ENCODE peak calls at places on chromosomes 12 and 14, in seven cellular contexts. Y is mesenchymal stem cell, S is IMR-90, V is H9, L is mesendoderm, N is neuronal stem cell, P is H1. E is an unnamed sample.

GRCh38 chr12:34287986-34288962 is 266.0 kb downstream of the ALG10 start:
- DNase-seq in Y (no peak), S (no peak), V (peak), L (no peak), N (no peak), P (no peak), E (no peak)

GRCh38 chr12:96751626-96752025 is 155.4 kb upstream of the NEDD1 start:
- DNase-seq in Y (no peak), S (no peak), V (no peak), L (no peak), N (no peak), P (no peak), E (no peak)

GRCh38 chr12:83389237-83389996 is 702.7 kb downstream of the TMTC2 start:
- DNase-seq in Y (no peak), S (no peak), V (peak), L (peak), N (peak), P (peak), E (peak)

GRCh38 chr14:74848768-74849167 is 27.2 kb downstream of the PROX2 start:
- DNase-seq in Y (no peak), S (no peak), V (no peak), L (no peak), N (no peak), P (no peak), E (peak)

GRCh38 chr12:89179983-89180382 is 172.3 kb downstream of the DUSP6 start:
- DNase-seq in Y (peak), S (peak), V (no peak), L (no peak), N (no peak), P (no peak), E (peak)

GRCh38 chr14:105064721-105065143 is 498 bp downstream of the GPR132 start:
- DNase-seq in Y (peak), S (peak), V (peak), L (no peak), N (no peak), P (no peak), E (no peak)

GRCh38 chr12:3316776-3317480 is 174.1 kb upstream of the PRMT8 start:
- DNase-seq in Y (no peak), S (no peak), V (no peak), L (no peak), N (no peak), P (no peak), E (no peak)

GRCh38 chr12:2450553-2450952 is 344.2 kb upstream of the FKBP4 start:
- DNase-seq in Y (no peak), S (no peak), V (no peak), L (no peak), N (no peak), P (no peak), E (no peak)

GRCh38 chr12:45794422-45794821 is 64.9 kb downstream of the ARID2 start:
- DNase-seq in Y (no peak), S (no peak), V (no peak), L (peak), N (no peak), P (no peak), E (no peak)

GRCh38 chr12:117069926-117070900 is 29.0 kb downstream of the TESC start:
- DNase-seq in Y (no peak), S (no peak), V (peak), L (peak), N (no peak), P (no peak), E (no peak)

GRCh38 chr12:78470354-78471195 is 394.0 kb upstream of the SYT1 start:
- DNase-seq in Y (peak), S (peak), V (peak), L (peak), N (peak), P (no peak), E (peak)

GRCh38 chr14:81276699-81277069 is 55.9 kb upstream of the GTF2A1 start:
- DNase-seq in Y (no peak), S (no peak), V (no peak), L (no peak), N (no peak), P (no peak), E (no peak)

GRCh38 chr12:132840536-132840935 is 11.9 kb upstream of the GOLGA3 start:
- DNase-seq in Y (no peak), S (no peak), V (no peak), L (no peak), N (no peak), P (no peak), E (no peak)

GRCh38 chr12:3250576-3250975 is 173.4 kb downstream of the TSPAN9 start:
- DNase-seq in Y (no peak), S (no peak), V (no peak), L (no peak), N (no peak), P (no peak), E (no peak)

GRCh38 chr12:96195845-96196451 is 1.8 kb downstream of the ELK3 start:
- DNase-seq in Y (peak), S (peak), V (peak), L (peak), N (no peak), P (no peak), E (no peak)

GRCh38 chr12:66964629-66965028 is 285.8 kb upstream of the GRIP1 start:
- DNase-seq in Y (peak), S (no peak), V (no peak), L (no peak), N (no peak), P (no peak), E (peak)

GRCh38 chr12:55931780-55932545 is 1.0 kb downstream of the DGKA start:
- DNase-seq in Y (peak), S (peak), V (peak), L (peak), N (no peak), P (no peak), E (no peak)

GRCh38 chr12:21371050-21371449 is 1.7 kb upstream of the IAPP start:
- DNase-seq in Y (no peak), S (no peak), V (no peak), L (no peak), N (no peak), P (no peak), E (no peak)

GRCh38 chr14:33693237-33693636 is 257.6 kb downstream of the EGLN3 start:
- DNase-seq in Y (peak), S (no peak), V (no peak), L (no peak), N (no peak), P (no peak), E (no peak)

GRCh38 chr14:95562892-95563685 is 28.2 kb downstream of the GLRX5 start:
- DNase-seq in Y (peak), S (peak), V (no peak), L (no peak), N (no peak), P (no peak), E (no peak)

GRCh38 chr12:92369643-92370042 is 224.0 kb upstream of the BTG1 start:
- DNase-seq in Y (no peak), S (no peak), V (no peak), L (no peak), N (no peak), P (no peak), E (no peak)

GRCh38 chr14:58866386-58866785 is 228.6 kb downstream of the DACT1 start:
- DNase-seq in Y (no peak), S (no peak), V (no peak), L (peak), N (no peak), P (no peak), E (peak)

GRCh38 chr12:15322164-15323054 is at the start of gene PTPRO:
- DNase-seq in Y (no peak), S (no peak), V (peak), L (peak), N (peak), P (peak), E (no peak)

GRCh38 chr14:103073876-103074698 is 9.9 kb upstream of the LBHD2 start:
- DNase-seq in Y (no peak), S (no peak), V (no peak), L (no peak), N (no peak), P (no peak), E (peak)

GRCh38 chr12:98419101-98419794 is 96.1 kb upstream of the TMPO start:
- DNase-seq in Y (no peak), S (no peak), V (no peak), L (no peak), N (no peak), P (no peak), E (no peak)

GRCh38 chr12:122669397-122670070 is 33.6 kb downstream of the HCAR2 start:
- DNase-seq in Y (peak), S (peak), V (no peak), L (no peak), N (no peak), P (no peak), E (peak)

GRCh38 chr14:74621556-74621955 is 9.5 kb upstream of the LTBP2 start:
- DNase-seq in Y (no peak), S (no peak), V (no peak), L (peak), N (no peak), P (no peak), E (no peak)

GRCh38 chr12:15546102-15546701 is 223.9 kb downstream of the PTPRO start:
- DNase-seq in Y (no peak), S (no peak), V (no peak), L (no peak), N (no peak), P (no peak), E (no peak)

GRCh38 chr14:99818503-99819036 is 25.4 kb downstream of the EML1 start:
- DNase-seq in Y (no peak), S (peak), V (no peak), L (no peak), N (no peak), P (no peak), E (no peak)

GRCh38 chr14:104601786-104602185 is 2.8 kb downstream of the TMEM179 start:
- DNase-seq in Y (no peak), S (peak), V (no peak), L (no peak), N (no peak), P (no peak), E (no peak)

GRCh38 chr12:70576341-70577282 is 60.6 kb downstream of the PTPRB start:
- DNase-seq in Y (peak), S (peak), V (no peak), L (peak), N (peak), P (no peak), E (peak)

GRCh38 chr12:79686171-79686570 is 4.6 kb downstream of the PAWR start:
- DNase-seq in Y (no peak), S (no peak), V (no peak), L (no peak), N (no peak), P (no peak), E (no peak)

GRCh38 chr12:4114986-4115385 is 158.6 kb upstream of the CCND2 start:
- DNase-seq in Y (no peak), S (no peak), V (peak), L (peak), N (no peak), P (no peak), E (no peak)

GRCh38 chr14:55136868-55137785 is 8.1 kb downstream of the LGALS3 start:
- DNase-seq in Y (no peak), S (peak), V (no peak), L (no peak), N (no peak), P (no peak), E (no peak)

DNA sequence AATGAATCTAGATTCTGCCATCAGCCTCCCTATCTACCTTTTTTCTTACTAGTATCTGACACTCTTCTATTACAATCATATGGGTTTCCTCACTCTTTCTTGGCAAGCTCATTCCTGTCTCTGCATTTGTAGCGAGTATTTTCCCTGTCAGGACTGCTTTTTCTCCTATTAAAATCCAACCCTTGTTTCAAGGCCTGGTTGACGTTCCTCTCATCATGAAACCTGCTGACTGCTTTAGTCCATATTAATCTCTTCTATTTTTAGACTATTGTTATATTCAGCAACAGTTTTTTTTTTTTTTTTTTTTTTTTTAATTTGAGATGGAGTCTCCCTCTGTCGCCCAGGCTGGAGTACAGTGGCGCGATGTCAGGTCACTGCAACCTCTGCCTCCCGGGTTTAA is 16.0 kb downstream of the DIP2B start:
- DNase-seq in Y (no peak), S (no peak), V (no peak), L (no peak), N (no peak), P (no peak), E (no peak)
- H3K18ac ChIP-seq in Y (no peak), S (no peak), V (no peak), L (no peak), N (no peak), P (no peak), E (no peak)

DNA sequence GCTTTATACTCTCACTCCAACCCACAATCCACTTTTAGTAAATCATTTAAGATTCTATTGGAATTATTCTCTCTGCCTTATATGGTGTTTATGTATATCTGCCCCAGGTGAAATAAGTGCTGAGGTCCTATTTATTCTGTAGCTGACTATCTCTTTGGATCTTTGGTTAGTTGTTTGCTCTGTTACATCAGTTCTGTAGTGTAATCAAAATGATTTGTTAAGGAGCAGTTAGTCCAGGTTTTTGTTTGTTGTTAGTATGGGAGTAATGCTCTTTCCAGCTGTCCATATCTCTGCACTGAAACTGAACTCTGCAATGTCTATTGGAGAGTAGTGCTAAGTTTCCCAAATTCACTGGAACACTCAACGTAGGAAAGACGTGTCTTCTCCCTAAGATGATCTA is 615.8 kb downstream of the SNAPC1 start:
- DNase-seq in Y (no peak), S (no peak), V (no peak), L (no peak), N (no peak), P (no peak), E (no peak)
- H3K18ac ChIP-seq in Y (no peak), S (no peak), V (no peak), L (no peak), N (no peak), P (no peak), E (no peak)

DNA sequence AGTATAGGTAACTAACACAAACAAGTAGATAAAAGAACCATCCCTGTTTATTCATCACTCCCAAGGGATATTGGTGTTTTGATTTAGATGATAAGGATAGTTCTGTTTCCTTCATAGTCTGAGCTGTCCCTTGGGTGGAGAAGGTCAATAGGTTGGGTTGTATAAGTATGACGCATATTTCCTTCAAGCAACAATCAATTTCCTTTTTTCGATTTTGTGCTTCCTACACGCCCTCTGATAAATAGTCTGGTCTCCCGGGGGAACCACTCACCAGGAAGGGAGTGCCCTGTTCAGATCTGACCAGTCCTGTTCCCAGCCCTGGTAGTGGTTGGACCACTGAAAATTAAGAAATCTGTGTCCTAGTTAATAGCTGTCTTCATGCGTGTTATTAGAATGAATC is 378.7 kb upstream of the FAR2 start:
- DNase-seq in Y (no peak), S (no peak), V (no peak), L (no peak), N (no peak), P (no peak), E (no peak)
- H3K18ac ChIP-seq in Y (no peak), S (no peak), V (no peak), L (no peak), N (no peak), P (no peak), E (no peak)

GRCh38 chr14:91047174-91047753 is 13.2 kb downstream of the RPS6KA5 start:
- DNase-seq in Y (no peak), S (no peak), V (no peak), L (peak), N (no peak), P (no peak), E (no peak)
- H3K18ac ChIP-seq in Y (no peak), S (no peak), V (no peak), L (no peak), N (no peak), P (no peak), E (no peak)

E was measured in trophoblast cell.